ENCODE peak calls at places on chromosomes 2 and 18, in four cellular contexts. E is neural progenitor cell, U is breast epithelium, X is fibroblast of lung. O is an unnamed sample. For H3K4me1, the result is how much of the 10 kb centered on the place peaks cover.

GRCh38 chr2:212863185-212863588 is 288.2 kb downstream of the IKZF2 start:
- DNase-seq in E (peak), U (no peak), X (peak), O (peak)

GRCh38 chr2:128668946-128669345 is 350.3 kb upstream of the HS6ST1 start:
- DNase-seq in E (no peak), U (no peak), X (no peak), O (no peak)

GRCh38 chr2:239190921-239191885 is 209.6 kb downstream of the HDAC4 start:
- DNase-seq in E (no peak), U (no peak), X (no peak), O (no peak)

GRCh38 chr2:177245010-177245422 is 19.5 kb downstream of the NFE2L2 start:
- DNase-seq in E (no peak), U (no peak), X (peak), O (no peak)

GRCh38 chr2:239326831-239327535 is 73.8 kb downstream of the HDAC4 start:
- DNase-seq in E (no peak), U (no peak), X (peak), O (peak)

GRCh38 chr2:109348645-109349554 is 219.9 kb downstream of the SH3RF3 start:
- DNase-seq in E (no peak), U (no peak), X (no peak), O (peak)

GRCh38 chr2:64234150-64234549 is 89.9 kb upstream of the PELI1 start:
- DNase-seq in E (no peak), U (no peak), X (no peak), O (no peak)

GRCh38 chr18:25136416-25137132 is 215.4 kb downstream of the ZNF521 start:
- DNase-seq in E (no peak), U (no peak), X (no peak), O (no peak)

GRCh38 chr2:8692783-8693768 is 11.2 kb downstream of the ID2 start:
- DNase-seq in E (peak), U (no peak), X (peak), O (no peak)

DNA sequence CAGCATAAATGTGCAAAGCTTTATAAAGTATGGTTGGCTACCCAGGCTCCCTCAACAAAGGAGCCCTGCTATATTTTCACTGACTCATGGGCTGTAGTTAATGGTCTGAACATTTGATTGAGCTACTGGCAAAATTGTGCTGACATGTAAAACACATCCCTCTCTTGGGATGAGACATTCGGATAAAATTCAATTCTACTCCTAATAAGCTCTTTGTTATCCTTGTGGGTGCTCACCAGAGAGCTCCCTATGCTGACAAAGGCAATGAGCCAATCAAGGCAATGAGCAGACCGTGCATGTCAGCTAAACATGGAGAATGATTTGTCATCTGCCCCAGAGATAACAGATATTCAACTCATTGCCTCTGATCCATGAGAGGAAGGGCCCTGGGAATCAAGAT is 27.7 kb downstream of the SERPINB8 start:
- DNase-seq in E (no peak), U (no peak), X (no peak), O (no peak)
- TF ChIP-seq CTCF in E (no peak), U (no peak), X (no peak), O (no peak)

GRCh38 chr2:26067980-26068507 is 34.2 kb downstream of the RAB10 start:
- DNase-seq in E (no peak), U (no peak), X (no peak), O (peak)

GRCh38 chr2:26068602-26069298 is 34.9 kb downstream of the RAB10 start:
- DNase-seq in E (no peak), U (no peak), X (peak), O (peak)

GRCh38 chr2:26072925-26073768 is 39.3 kb downstream of the RAB10 start:
- DNase-seq in E (peak), U (no peak), X (no peak), O (no peak)

GRCh38 chr2:26073830-26074229 is 39.9 kb downstream of the RAB10 start:
- DNase-seq in E (no peak), U (no peak), X (no peak), O (no peak)

GRCh38 chr2:26070684-26071189 is 36.9 kb downstream of the RAB10 start:
- DNase-seq in E (no peak), U (no peak), X (no peak), O (no peak)
- H3K4me1 ChIP-seq in E (under half), U (under half), X (under half), O (under half)

GRCh38 chr2:136288249-136288648 is 170.3 kb upstream of the CXCR4 start:
- DNase-seq in E (no peak), U (no peak), X (no peak), O (peak)

GRCh38 chr2:136282238-136282775 is 164.4 kb upstream of the CXCR4 start:
- DNase-seq in E (no peak), U (no peak), X (no peak), O (no peak)

GRCh38 chr2:136281281-136282117 is 163.6 kb upstream of the CXCR4 start:
- DNase-seq in E (no peak), U (no peak), X (no peak), O (no peak)

GRCh38 chr2:136286423-136286822 is 168.5 kb upstream of the CXCR4 start:
- DNase-seq in E (no peak), U (no peak), X (no peak), O (no peak)

GRCh38 chr2:136284226-136285119 is 166.5 kb upstream of the CXCR4 start:
- DNase-seq in E (no peak), U (no peak), X (no peak), O (peak)
- H3K4me3 ChIP-seq in E (no peak), U (no peak), X (no peak), O (no peak)

DNA sequence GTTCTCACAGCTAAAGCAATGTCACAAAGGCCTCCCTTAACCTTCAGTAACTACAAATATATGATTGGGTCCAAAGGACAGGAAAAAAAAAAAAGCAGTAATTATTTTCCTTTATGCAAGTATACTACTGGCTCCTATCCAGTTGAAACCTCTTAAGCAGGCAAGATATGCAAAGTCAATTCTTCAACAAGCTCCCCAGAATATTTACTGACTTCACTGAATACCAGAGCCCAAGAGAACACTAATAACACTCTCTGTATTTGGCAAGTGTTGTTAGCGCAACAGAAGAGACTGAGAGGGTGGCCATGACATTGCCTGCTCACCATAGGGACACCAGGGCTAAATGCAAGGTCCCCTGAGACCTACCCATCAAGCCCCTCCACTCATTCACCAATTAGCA is 74.5 kb downstream of the AP1S3 start:
- DNase-seq in E (no peak), U (no peak), X (peak), O (no peak)
- TF ChIP-seq CTCF in E (no peak), U (no peak), X (no peak), O (no peak)

GRCh38 chr2:7030810-7031209 is 113.6 kb downstream of the RNF144A start:
- DNase-seq in E (no peak), U (no peak), X (no peak), O (no peak)
- H3K4me1 ChIP-seq in E (under half), U (under half), X (under half), O (under half)

GRCh38 chr2:150482667-150483260 is 4.7 kb downstream of the RND3 start:
- DNase-seq in E (no peak), U (no peak), X (peak), O (no peak)

GRCh38 chr2:150480971-150481830 is 6.3 kb downstream of the RND3 start:
- DNase-seq in E (no peak), U (no peak), X (no peak), O (no peak)

GRCh38 chr2:150480241-150480640 is 7.2 kb downstream of the RND3 start:
- DNase-seq in E (no peak), U (no peak), X (peak), O (no peak)

GRCh38 chr2:150483532-150483931 is 3.9 kb downstream of the RND3 start:
- DNase-seq in E (no peak), U (no peak), X (peak), O (no peak)

DNA sequence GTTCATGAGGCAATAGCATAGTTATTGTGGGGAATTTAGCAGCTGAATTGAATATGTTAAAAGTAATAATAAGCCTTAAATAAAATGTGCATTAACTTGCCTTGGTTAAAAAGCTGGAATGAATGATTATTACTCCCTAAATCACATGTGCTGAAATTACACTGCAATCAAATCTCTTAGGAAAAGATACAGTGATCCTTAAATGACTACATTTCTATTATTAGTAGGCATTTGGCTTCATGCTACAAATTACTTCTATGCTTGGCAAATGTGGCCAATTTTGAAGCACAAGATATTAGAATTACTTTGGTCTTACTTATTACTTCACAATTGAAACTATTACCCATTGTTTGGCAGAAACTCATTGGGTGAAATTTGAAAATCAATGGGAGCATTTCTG is 5.4 kb downstream of the RND3 start:
- DNase-seq in E (no peak), U (no peak), X (peak), O (no peak)
- H3K4me3 ChIP-seq in E (no peak), U (no peak), X (peak), O (no peak)

DNA sequence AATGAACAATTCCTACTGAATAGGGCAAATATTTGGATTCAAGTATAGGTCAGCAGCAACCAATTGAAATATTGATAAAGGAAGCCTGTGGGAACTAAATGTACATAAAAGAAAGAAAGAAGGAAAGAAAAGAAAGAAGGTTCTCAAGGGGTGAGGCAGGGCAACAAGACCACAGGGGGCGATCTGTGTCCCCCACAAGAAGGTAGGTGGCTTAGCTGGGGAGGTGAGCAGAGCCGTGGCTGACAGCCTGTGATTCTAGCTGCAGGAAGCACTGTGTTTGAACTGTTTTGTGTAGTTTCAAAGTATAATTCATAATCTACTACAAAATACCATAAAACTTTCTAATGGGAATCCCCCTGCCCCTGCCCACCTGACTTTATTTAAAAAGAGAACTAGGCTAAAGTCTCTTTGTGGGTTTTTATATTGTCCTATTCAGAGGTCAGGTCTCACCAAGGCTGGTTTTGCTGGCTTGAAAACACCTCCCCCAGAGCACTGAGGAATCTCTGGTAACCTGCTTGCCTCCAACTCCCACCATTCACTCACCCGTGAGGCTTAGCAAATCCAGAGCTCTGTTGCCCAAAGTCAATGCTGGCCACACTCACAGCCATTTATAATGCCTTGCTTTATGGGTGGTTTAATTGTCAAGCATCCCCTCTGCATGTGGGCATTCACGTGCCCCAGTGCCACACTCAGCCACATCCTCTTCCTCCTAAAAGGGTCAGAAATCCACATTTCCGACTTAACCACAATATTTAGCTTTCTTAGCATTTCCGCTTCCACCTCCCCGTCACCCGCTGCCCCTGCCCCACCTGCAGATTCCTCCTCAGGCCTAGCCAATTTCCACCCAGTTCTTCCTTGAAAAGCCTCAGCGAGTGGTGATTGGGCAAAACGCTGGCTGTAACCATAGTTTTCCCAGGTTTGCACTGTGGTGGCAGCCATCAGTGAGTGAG is 36.4 kb upstream of the LMAN1 start:
- DNase-seq in E (peak), U (no peak), X (no peak), O (no peak)
- TF ChIP-seq CTCF in E (peak), U (no peak), X (no peak), O (no peak)

GRCh38 chr2:46304635-46305034 is 7.4 kb downstream of the EPAS1 start:
- DNase-seq in E (no peak), U (no peak), X (no peak), O (no peak)

GRCh38 chr2:46302005-46302696 is 4.9 kb downstream of the EPAS1 start:
- DNase-seq in E (no peak), U (no peak), X (no peak), O (no peak)

GRCh38 chr2:46305177-46305576 is 8.0 kb downstream of the EPAS1 start:
- DNase-seq in E (no peak), U (no peak), X (no peak), O (no peak)

GRCh38 chr2:46303822-46304221 is 6.6 kb downstream of the EPAS1 start:
- DNase-seq in E (no peak), U (no peak), X (no peak), O (no peak)

GRCh38 chr2:46303233-46303632 is 6.0 kb downstream of the EPAS1 start:
- DNase-seq in E (no peak), U (no peak), X (no peak), O (no peak)
- H3K4me1 ChIP-seq in E (under half), U (under half), X (under half), O (under half)

O was measured in MM.1S.